ENCODE peak calls at places on chromosomes 6 and 20, in seven cellular contexts. H, Z, F, V, Y, S and J are unnamed samples.
A peak's percentile ranks its signal among the peaks of the same experiment; 100 is the strongest.

GRCh38 chr6:118739976-118740771 is 88.8 kb upstream of the CEP85L start:
- DNase-seq in F (no peak), Z (peak; percentile 42), V (no peak), Y (peak; percentile 52), S (no peak), H (no peak), J (no peak)

GRCh38 chr6:42313941-42314570 is 96.4 kb upstream of the MRPS10 start:
- DNase-seq in H (no peak), Z (peak; percentile 59), F (no peak), S (no peak), Y (peak; percentile 53), V (no peak), J (no peak)

GRCh38 chr6:159298840-159299239 is 129.6 kb downstream of the FNDC1 start:
- DNase-seq in F (no peak), Y (no peak), S (no peak), Z (no peak), V (no peak), H (no peak), J (no peak)

GRCh38 chr20:37729909-37730308 is 36.1 kb downstream of the CTNNBL1 start:
- DNase-seq in Z (no peak), F (no peak), Y (no peak), V (no peak), S (no peak), H (no peak), J (no peak)

GRCh38 chr20:588476-588875 is 21.6 kb downstream of the TCF15 start:
- DNase-seq in V (peak; percentile 47), Y (no peak), Z (no peak), S (no peak), F (no peak), H (no peak), J (no peak)

GRCh38 chr20:45390931-45391330 is 12.8 kb upstream of the TP53TG5 start:
- DNase-seq in F (no peak), Y (no peak), S (no peak), H (no peak), Z (no peak), V (no peak), J (no peak)

GRCh38 chr6:148599967-148600426 is 146.8 kb upstream of the UST start:
- DNase-seq in F (no peak), Y (no peak), Z (no peak), V (no peak), S (no peak), H (no peak), J (no peak)

GRCh38 chr6:1297746-1298145 is 14.2 kb upstream of the FOXQ1 start:
- DNase-seq in H (no peak), V (no peak), F (no peak), S (no peak), Y (no peak), Z (no peak), J (no peak)

GRCh38 chr6:37558646-37559045 is 59.0 kb upstream of the CCDC167 start:
- DNase-seq in Y (no peak), V (no peak), Z (no peak), H (no peak), S (no peak), F (no peak), J (no peak)

GRCh38 chr20:47133809-47134456 is 222.6 kb downstream of the ZMYND8 start:
- DNase-seq in F (no peak), V (no peak), S (no peak), Z (peak; percentile 89), Y (peak; percentile 89), H (no peak), J (no peak)

GRCh38 chr6:148445620-148446019 is 103.0 kb downstream of the SASH1 start:
- DNase-seq in Y (peak; percentile 82), Z (peak; percentile 69), F (no peak), V (no peak), S (no peak), H (no peak), J (no peak)

GRCh38 chr6:107531868-107532267 is 42.0 kb downstream of the SOBP start:
- DNase-seq in S (no peak), F (no peak), Y (no peak), V (no peak), H (no peak), Z (no peak), J (no peak)

GRCh38 chr6:87504440-87504839 is 31.7 kb downstream of the SLC35A1 start:
- DNase-seq in H (no peak), S (no peak), F (no peak), Y (peak; percentile 38), V (no peak), Z (peak; percentile 65), J (no peak)

GRCh38 chr6:75089921-75090320 is 115.9 kb downstream of the COL12A1 start:
- DNase-seq in V (no peak), Y (no peak), S (no peak), H (no peak), Z (no peak), F (no peak), J (no peak)

GRCh38 chr6:157652601-157653363 is 170.3 kb upstream of the SNX9 start:
- DNase-seq in Z (no peak), S (no peak), H (no peak), Y (no peak), V (no peak), F (no peak), J (no peak)

GRCh38 chr6:36949636-36950035 is 4.9 kb upstream of the PI16 start:
- DNase-seq in Z (peak; percentile 32), V (no peak), F (no peak), S (no peak), Y (peak; percentile 69), H (no peak), J (peak; percentile 54)

GRCh38 chr20:14879020-14879697 is 541.7 kb upstream of the FLRT3 start:
- DNase-seq in Z (peak; percentile 11), S (peak; percentile 55), V (no peak), H (no peak), Y (peak; percentile 70), F (no peak), J (peak; percentile 18)

GRCh38 chr6:163710552-163710951 is 296.0 kb downstream of the QKI start:
- DNase-seq in Y (no peak), V (no peak), F (no peak), S (no peak), Z (no peak), H (no peak), J (no peak)

GRCh38 chr6:125728739-125729138 is 20.7 kb upstream of the HEY2 start:
- DNase-seq in Y (no peak), Z (peak; percentile 6), S (no peak), F (no peak), V (peak; percentile 61), H (no peak), J (no peak)

GRCh38 chr6:160034346-160034930 is 65.6 kb downstream of the IGF2R start:
- DNase-seq in F (no peak), V (no peak), H (no peak), Y (no peak), Z (no peak), S (no peak), J (no peak)

GRCh38 chr20:419556-420168 is 11.6 kb downstream of the RBCK1 start:
- DNase-seq in Z (no peak), H (no peak), S (no peak), F (no peak), V (no peak), Y (no peak), J (no peak)